ENCODE peak calls at places on chromosome 5, in ten cellular contexts. P is CD4-positive, alpha-beta memory T cell; C is Karpas-422; H is heart left ventricle; F is colonic mucosa; W is right cardiac atrium; N is left lung; I is uterus; L is CD4-positive, CD25-positive, alpha-beta regulatory T cell; E is CD8-positive, alpha-beta T cell. O is an unnamed sample. For H3K4me1, the result is how much of the 10 kb centered on the place peaks cover.

GRCh38 chr5:23675456-23675855 is 168.0 kb downstream of the PRDM9 start:
- DNase-seq in H (no peak), E (no peak), W (peak), I (no peak), P (no peak), F (no peak), N (no peak), C (no peak), L (no peak), O (no peak)

GRCh38 chr5:72441861-72442540 is 65.2 kb downstream of the ZNF366 start:
- DNase-seq in E (no peak), N (no peak), L (no peak), P (no peak), W (no peak), H (no peak), C (no peak), F (no peak), I (no peak), O (no peak)

GRCh38 chr5:85395526-85395925 is 1010.8 kb upstream of the EDIL3 start:
- DNase-seq in E (no peak), I (no peak), F (no peak), N (no peak), P (no peak), W (no peak), C (no peak), L (no peak), H (no peak), O (no peak)

GRCh38 chr5:165574140-165574539 is 2068.7 kb downstream of the MAT2B start:
- DNase-seq in H (no peak), W (no peak), E (no peak), I (no peak), C (no peak), N (no peak), F (no peak), P (no peak), L (no peak), O (no peak)

GRCh38 chr5:148808864-148809642 is 17.4 kb upstream of the ADRB2 start:
- DNase-seq in W (peak), I (no peak), N (no peak), P (peak), C (peak), L (peak), E (peak), H (no peak), F (no peak), O (no peak)

GRCh38 chr5:15993334-15993733 is 186.3 kb downstream of the MARCHF11 start:
- DNase-seq in H (no peak), P (no peak), E (no peak), C (no peak), L (no peak), N (no peak), W (no peak), I (no peak), F (no peak), O (no peak)

GRCh38 chr5:139453683-139454567 is 8.6 kb downstream of the ECSCR start:
- DNase-seq in I (no peak), W (no peak), H (no peak), F (no peak), N (no peak), C (no peak), P (no peak), E (no peak), L (no peak), O (no peak)

GRCh38 chr5:154236459-154237375 is 46.2 kb downstream of the GALNT10 start:
- DNase-seq in P (no peak), N (no peak), L (peak), F (no peak), C (no peak), I (no peak), H (no peak), W (no peak), E (no peak), O (no peak)

GRCh38 chr5:53568868-53569267 is 8.4 kb downstream of the NDUFS4 start:
- DNase-seq in E (no peak), C (no peak), P (no peak), F (no peak), I (no peak), L (no peak), W (no peak), H (no peak), N (no peak), O (no peak)

GRCh38 chr5:93411716-93412115 is 169.3 kb downstream of the NR2F1-AS1 start:
- DNase-seq in L (no peak), N (no peak), C (no peak), F (no peak), W (no peak), E (no peak), I (no peak), P (no peak), H (no peak), O (no peak)

GRCh38 chr5:36355513-36355912 is 53.8 kb upstream of the RANBP3L start:
- DNase-seq in C (peak), E (no peak), L (no peak), H (no peak), N (no peak), I (no peak), W (no peak), F (no peak), P (no peak), O (peak)

GRCh38 chr5:93433422-93433821 is 147.6 kb downstream of the NR2F1-AS1 start:
- DNase-seq in I (no peak), W (no peak), H (no peak), F (no peak), N (no peak), E (no peak), P (no peak), C (no peak), L (no peak), O (no peak)

GRCh38 chr5:178285399-178286225 is 53.0 kb upstream of the PHYKPL start:
- DNase-seq in L (no peak), I (no peak), W (no peak), P (no peak), F (no peak), H (peak), N (no peak), E (no peak), C (no peak), O (no peak)

GRCh38 chr5:31194892-31195291 is 1.4 kb downstream of the CDH6 start:
- DNase-seq in L (no peak), I (no peak), N (no peak), W (no peak), H (no peak), E (no peak), C (no peak), P (no peak), F (no peak), O (no peak)

GRCh38 chr5:50501510-50502209 is 60.6 kb upstream of the EMB start:
- DNase-seq in C (peak), P (peak), N (no peak), H (no peak), F (no peak), W (no peak), E (no peak), I (no peak), L (peak), O (no peak)

GRCh38 chr5:56313004-56313531 is 79.9 kb upstream of the ANKRD55 start:
- DNase-seq in N (no peak), I (no peak), W (no peak), L (no peak), F (no peak), E (no peak), P (no peak), C (no peak), H (no peak), O (no peak)

GRCh38 chr5:88276378-88276777 is 7.7 kb upstream of the TMEM161B start:
- DNase-seq in C (no peak), E (no peak), L (no peak), W (no peak), P (no peak), I (no peak), H (no peak), N (no peak), F (no peak), O (no peak)

GRCh38 chr5:159210846-159211245 is 1.5 kb upstream of the RNF145 start:
- DNase-seq in P (no peak), F (no peak), E (no peak), I (no peak), H (no peak), C (no peak), L (no peak), W (no peak), N (no peak), O (peak)

GRCh38 chr5:143085319-143085917 is 315.2 kb downstream of the ARHGAP26 start:
- DNase-seq in L (no peak), P (no peak), H (no peak), N (no peak), I (no peak), C (no peak), E (no peak), F (peak), W (no peak), O (no peak)

GRCh38 chr5:32098806-32099435 is 75.2 kb downstream of the GOLPH3 start:
- DNase-seq in H (no peak), L (no peak), W (no peak), N (no peak), F (no peak), I (no peak), P (no peak), C (no peak), E (no peak), O (no peak)

GRCh38 chr5:146828385-146828784 is 50.2 kb downstream of the PPP2R2B start:
- DNase-seq in E (no peak), F (no peak), H (no peak), I (no peak), N (no peak), W (no peak), P (no peak), L (no peak), C (no peak), O (no peak)

GRCh38 chr5:178380541-178381074 is 148.0 kb upstream of the PHYKPL start:
- DNase-seq in P (no peak), F (no peak), W (no peak), L (no peak), E (no peak), C (no peak), N (no peak), I (no peak), H (peak), O (no peak)

GRCh38 chr5:178069909-178070308 is 43.4 kb upstream of the N4BP3 start:
- DNase-seq in H (no peak), F (peak), C (peak), L (peak), W (no peak), N (no peak), P (no peak), E (peak), I (no peak), O (peak)

GRCh38 chr5:92505145-92505544 is 1075.9 kb downstream of the NR2F1-AS1 start:
- DNase-seq in F (no peak), N (no peak), C (no peak), I (no peak), L (no peak), H (no peak), W (no peak), P (no peak), E (no peak), O (no peak)

GRCh38 chr5:26329562-26330189 is 708.7 kb downstream of the CDH9 start:
- DNase-seq in C (no peak), E (no peak), W (no peak), F (no peak), L (no peak), N (no peak), P (no peak), H (no peak), I (no peak), O (peak)

GRCh38 chr5:123091258-123091987 is 2.4 kb downstream of the PRDM6 start:
- DNase-seq in I (no peak), C (no peak), W (no peak), E (no peak), F (no peak), P (no peak), L (no peak), N (no peak), H (no peak), O (peak)

GRCh38 chr5:135718151-135718550 is 116.3 kb upstream of the SLC25A48 start:
- DNase-seq in H (no peak), E (no peak), C (no peak), L (no peak), W (no peak), N (no peak), F (no peak), I (no peak), P (no peak), O (peak)

GRCh38 chr5:75405296-75405695 is 68.3 kb downstream of the HMGCR start:
- DNase-seq in F (no peak), P (no peak), E (no peak), L (no peak), C (peak), I (no peak), W (no peak), H (no peak), N (no peak), O (peak)

GRCh38 chr5:100901851-100902341 is 1.2 kb downstream of the ST8SIA4 start:
- DNase-seq in P (peak), C (peak), F (peak), W (peak), I (peak), L (peak), E (peak), N (peak), H (no peak), O (peak)

GRCh38 chr5:181188700-181189362 is 16.2 kb downstream of the TRIM7 start:
- DNase-seq in H (peak), P (peak), C (peak), L (peak), F (peak), W (peak), E (peak), I (peak), N (peak), O (peak)

GRCh38 chr5:150603491-150603890 is 37.0 kb upstream of the SYNPO start:
- DNase-seq in P (no peak), L (no peak), F (no peak), C (no peak), E (no peak), I (no peak), H (peak), W (no peak), N (peak), O (no peak)

GRCh38 chr5:150601774-150602345 is 38.6 kb upstream of the SYNPO start:
- DNase-seq in I (no peak), P (no peak), H (peak), W (no peak), L (no peak), E (no peak), C (no peak), F (no peak), N (no peak), O (no peak)

GRCh38 chr5:150604010-150604409 is 36.5 kb upstream of the SYNPO start:
- DNase-seq in C (no peak), F (no peak), N (peak), W (peak), L (no peak), I (no peak), E (no peak), P (no peak), H (peak), O (no peak)

GRCh38 chr5:150600951-150601773 is 39.3 kb upstream of the SYNPO start:
- DNase-seq in F (no peak), W (no peak), L (no peak), N (no peak), H (peak), E (no peak), C (no peak), P (no peak), I (no peak), O (no peak)

DNA sequence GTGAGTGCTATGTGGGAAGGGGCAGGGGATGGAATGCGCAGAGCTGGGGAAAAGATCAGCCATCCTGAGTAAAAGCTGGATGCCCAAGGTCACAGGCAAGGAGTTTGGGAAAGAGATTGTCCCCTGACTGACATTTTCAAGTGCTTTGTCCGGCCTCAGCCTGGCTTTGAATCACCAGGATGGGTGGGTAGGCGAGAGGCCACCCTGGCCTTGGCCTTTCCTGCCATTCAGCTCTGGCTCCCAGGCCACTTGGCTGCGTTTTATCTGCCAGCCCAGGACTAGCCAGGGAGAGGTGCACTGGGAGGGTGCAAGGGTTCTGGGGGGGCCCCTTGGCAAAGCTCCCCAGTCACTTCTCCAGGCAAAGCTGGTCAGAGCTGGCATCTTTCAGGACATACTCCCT is 37.4 kb upstream of the SYNPO start:
- DNase-seq in P (no peak), I (no peak), C (no peak), F (no peak), L (no peak), H (peak), W (peak), N (peak), E (no peak), O (no peak)
- H3K4me1 ChIP-seq in P (under half), I (under half), C (under half), F (under half), L (under half), H (half or more), W (under half), N (under half), E (under half), O (under half)

GRCh38 chr5:126462239-126463014 is 39.2 kb downstream of the GRAMD2B start:
- DNase-seq in E (no peak), H (no peak), W (peak), L (no peak), P (no peak), I (peak), C (peak), F (no peak), N (no peak), O (no peak)
- H3K4me1 ChIP-seq in E (under half), H (under half), W (under half), L (under half), P (under half), I (under half), C (under half), F (under half), N (under half), O (under half)

DNA sequence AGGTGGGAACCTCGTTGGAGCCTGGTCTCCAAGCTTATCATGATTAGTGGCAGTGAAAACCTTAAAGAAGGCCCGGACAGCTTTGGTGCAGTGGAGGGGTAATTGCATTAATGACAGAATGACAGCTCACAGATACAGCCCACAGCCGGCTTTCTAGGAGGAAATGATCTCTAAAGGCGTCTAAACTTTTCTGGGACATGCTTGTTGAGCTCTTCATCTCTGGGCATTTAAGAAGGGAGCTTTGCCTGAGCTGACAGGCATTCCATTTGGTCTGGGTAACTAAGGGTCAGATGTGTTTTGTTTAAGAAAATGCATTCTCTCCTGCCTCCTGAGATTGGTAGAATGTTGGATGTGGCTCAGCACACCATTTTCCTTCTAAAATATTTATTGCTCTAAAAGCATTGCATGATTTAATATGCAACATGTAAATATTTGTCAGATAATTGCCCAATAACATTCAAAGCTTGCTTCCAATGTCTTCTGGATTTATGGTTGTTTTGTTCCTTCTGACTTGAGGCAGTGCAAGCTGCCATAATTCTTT is 4.0 kb downstream of the ANKRD33B start:
- DNase-seq in P (no peak), N (no peak), E (no peak), H (no peak), C (no peak), F (no peak), L (no peak), I (peak), W (no peak), O (no peak)
- H3K4me1 ChIP-seq in P (under half), N (under half), E (under half), H (under half), C (under half), F (under half), L (under half), I (under half), W (under half), O (under half)

GRCh38 chr5:1330146-1330846 is 14.6 kb downstream of the CLPTM1L start:
- DNase-seq in W (peak), P (no peak), I (no peak), E (no peak), F (no peak), C (no peak), N (no peak), H (no peak), L (no peak), O (no peak)
- H3K4me1 ChIP-seq in W (under half), P (under half), I (under half), E (under half), F (under half), C (under half), N (under half), H (under half), L (under half), O (under half)

GRCh38 chr5:78754655-78755054 is 106.1 kb upstream of the LHFPL2 start:
- DNase-seq in P (no peak), E (no peak), N (no peak), I (no peak), F (no peak), C (no peak), H (no peak), W (no peak), L (no peak), O (no peak)

GRCh38 chr5:78755822-78756429 is 107.4 kb upstream of the LHFPL2 start:
- DNase-seq in H (no peak), L (no peak), F (no peak), W (no peak), C (no peak), E (no peak), P (no peak), I (no peak), N (no peak), O (no peak)

GRCh38 chr5:78758169-78758839 is 109.7 kb upstream of the LHFPL2 start:
- DNase-seq in N (no peak), E (no peak), L (peak), F (no peak), I (no peak), C (peak), H (no peak), W (no peak), P (no peak), O (no peak)

GRCh38 chr5:78757269-78758053 is 108.9 kb upstream of the LHFPL2 start:
- DNase-seq in C (no peak), P (no peak), L (no peak), H (no peak), E (no peak), F (no peak), I (no peak), W (no peak), N (no peak), O (no peak)

DNA sequence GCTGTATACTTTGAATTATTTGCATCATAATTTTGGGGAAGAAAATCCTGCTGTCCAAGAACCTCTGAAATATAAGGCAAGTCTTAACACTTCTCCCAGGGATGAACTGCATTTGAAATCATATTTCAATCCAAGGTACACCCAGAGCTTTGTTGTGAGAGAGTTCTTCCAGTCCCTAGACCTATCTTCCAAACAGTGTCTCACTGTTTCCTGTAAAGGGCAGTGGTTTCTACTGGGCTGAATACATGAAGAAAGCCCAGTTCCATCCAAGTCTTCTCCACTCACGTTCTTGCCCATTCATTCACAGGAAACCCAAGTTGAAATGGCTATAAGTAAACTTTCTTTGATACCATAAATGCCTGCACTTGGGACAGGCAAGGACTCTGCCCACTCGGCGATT is 108.3 kb upstream of the LHFPL2 start:
- DNase-seq in C (no peak), N (no peak), E (no peak), W (no peak), I (no peak), L (no peak), H (no peak), P (no peak), F (no peak), O (no peak)
- H3K4me1 ChIP-seq in C (under half), N (under half), E (under half), W (under half), I (under half), L (under half), H (under half), P (under half), F (under half), O (under half)

DNA sequence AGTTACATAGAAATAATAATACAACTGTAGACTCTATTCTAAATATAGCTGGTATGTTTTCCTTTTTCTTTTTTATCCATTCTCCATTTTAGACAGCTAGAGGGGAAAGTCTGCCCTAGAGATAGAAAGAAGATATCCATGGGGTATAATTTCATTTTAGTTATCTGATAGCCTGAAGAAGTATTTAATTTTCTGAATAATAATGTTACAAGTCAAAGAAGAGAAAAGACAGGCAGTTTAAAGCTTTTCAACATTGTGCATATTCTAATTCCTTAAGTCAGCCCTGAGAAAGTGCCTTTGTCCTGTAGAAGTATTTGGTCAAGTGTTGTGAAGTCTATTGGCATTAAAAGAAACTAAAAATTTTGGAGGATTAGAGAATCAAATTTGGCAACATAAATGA is 2.5 kb upstream of the VCAN start:
- DNase-seq in H (no peak), W (no peak), N (no peak), P (no peak), I (no peak), L (no peak), F (no peak), E (no peak), C (no peak), O (no peak)
- H3K4me1 ChIP-seq in H (under half), W (under half), N (under half), P (under half), I (under half), L (under half), F (under half), E (under half), C (under half), O (under half)

GRCh38 chr5:68250662-68251298 is 35.2 kb downstream of the PIK3R1 start:
- DNase-seq in P (no peak), I (no peak), N (no peak), E (no peak), L (no peak), H (no peak), W (no peak), F (no peak), C (no peak), O (peak)
- H3K4me1 ChIP-seq in P (half or more), I (under half), N (half or more), E (half or more), L (half or more), H (half or more), W (under half), F (under half), C (under half), O (under half)

O was measured in mesendoderm.